ENCODE peak calls at places on chromosomes 7 and 10, in nine cellular contexts. A is fibroblast of lung, V is PC-3, H is BE2C, X is OCI-LY7, E is epithelial cell of esophagus, F is upper lobe of right lung, S is IMR-90, D is retinal pigment epithelial cell. O is an unnamed sample.

GRCh38 chr10:44233561-44234470 is 151.1 kb downstream of the CXCL12 start:
- DNase-seq in A (peak), V (no peak), H (peak), X (no peak), E (no peak), F (no peak), S (no peak), D (peak), O (peak)

GRCh38 chr7:86939197-86939814 is 120.1 kb downstream of the ELAPOR2 start:
- DNase-seq in A (peak), V (peak), H (peak), X (peak), E (peak), F (no peak), S (peak), D (peak), O (peak)

GRCh38 chr7:158023157-158023556 is 564.5 kb downstream of the PTPRN2 start:
- DNase-seq in A (no peak), V (no peak), H (no peak), X (no peak), E (no peak), F (no peak), S (no peak), D (no peak), O (no peak)

GRCh38 chr10:114694062-114694461 is 36.0 kb upstream of the ABLIM1 start:
- DNase-seq in A (no peak), V (peak), H (no peak), X (no peak), E (no peak), F (no peak), S (no peak), D (no peak), O (no peak)

GRCh38 chr10:74841265-74841973 is 15.0 kb downstream of the KAT6B start:
- DNase-seq in A (no peak), V (no peak), H (no peak), X (no peak), E (no peak), F (no peak), S (peak), D (no peak), O (no peak)

GRCh38 chr10:21508987-21509334 is 16.5 kb downstream of the SKIDA1 start:
- DNase-seq in A (no peak), V (no peak), H (no peak), X (no peak), E (no peak), F (no peak), S (no peak), D (no peak), O (no peak)

GRCh38 chr10:1434202-1434601 is 303.1 kb downstream of the ADARB2 start:
- DNase-seq in A (no peak), V (no peak), H (no peak), X (no peak), E (no peak), F (no peak), S (no peak), D (no peak), O (no peak)

GRCh38 chr7:27155816-27156507 is 513 bp downstream of the HOXA7 start:
- DNase-seq in A (peak), V (peak), H (peak), X (peak), E (peak), F (peak), S (no peak), D (no peak), O (peak)

GRCh38 chr10:7258948-7259523 is 151.8 kb downstream of the SFMBT2 start:
- DNase-seq in A (no peak), V (no peak), H (peak), X (peak), E (no peak), F (no peak), S (no peak), D (no peak), O (no peak)

GRCh38 chr10:77082601-77083252 is 554.9 kb downstream of the KCNMA1 start:
- DNase-seq in A (peak), V (no peak), H (no peak), X (no peak), E (no peak), F (no peak), S (peak), D (no peak), O (no peak)

GRCh38 chr7:18521945-18522566 is 26.5 kb downstream of the HDAC9 start:
- DNase-seq in A (no peak), V (no peak), H (no peak), X (peak), E (no peak), F (no peak), S (peak), D (peak), O (no peak)

GRCh38 chr10:69829792-69830191 is 28.1 kb downstream of the COL13A1 start:
- DNase-seq in A (no peak), V (no peak), H (no peak), X (no peak), E (no peak), F (no peak), S (no peak), D (no peak), O (no peak)

GRCh38 chr10:50224330-50224952 is 26.9 kb downstream of the ASAH2 start:
- DNase-seq in A (peak), V (peak), H (peak), X (peak), E (peak), F (no peak), S (peak), D (peak), O (peak)

GRCh38 chr10:63684257-63684936 is 163.2 kb downstream of the REEP3 start:
- DNase-seq in A (no peak), V (no peak), H (no peak), X (no peak), E (no peak), F (no peak), S (no peak), D (no peak), O (no peak)

GRCh38 chr7:107025449-107026103 is 18.9 kb upstream of the PRKAR2B start:
- DNase-seq in A (peak), V (no peak), H (no peak), X (no peak), E (peak), F (no peak), S (peak), D (no peak), O (no peak)

GRCh38 chr10:22792161-22792560 is 77.8 kb upstream of the PIP4K2A start:
- DNase-seq in A (no peak), V (no peak), H (no peak), X (no peak), E (peak), F (no peak), S (no peak), D (no peak), O (no peak)

GRCh38 chr7:55016746-55017090 is 2.1 kb upstream of the EGFR start:
- DNase-seq in A (no peak), V (no peak), H (no peak), X (no peak), E (no peak), F (no peak), S (no peak), D (no peak), O (no peak)

GRCh38 chr10:110569120-110569519 is 1.6 kb downstream of the SMC3 start:
- DNase-seq in A (no peak), V (no peak), H (no peak), X (no peak), E (no peak), F (no peak), S (no peak), D (no peak), O (no peak)
- H3K4me3 ChIP-seq in A (peak), V (peak), H (peak), X (peak), E (peak), F (peak), S (no peak), D (peak), O (peak)

GRCh38 chr10:62038609-62039190 is 137.2 kb downstream of the ARID5B start:
- DNase-seq in A (peak), V (peak), H (peak), X (peak), E (peak), F (peak), S (peak), D (no peak), O (peak)
- H3K4me3 ChIP-seq in A (no peak), V (peak), H (peak), X (peak), E (no peak), F (peak), S (no peak), D (no peak), O (no peak)

DNA sequence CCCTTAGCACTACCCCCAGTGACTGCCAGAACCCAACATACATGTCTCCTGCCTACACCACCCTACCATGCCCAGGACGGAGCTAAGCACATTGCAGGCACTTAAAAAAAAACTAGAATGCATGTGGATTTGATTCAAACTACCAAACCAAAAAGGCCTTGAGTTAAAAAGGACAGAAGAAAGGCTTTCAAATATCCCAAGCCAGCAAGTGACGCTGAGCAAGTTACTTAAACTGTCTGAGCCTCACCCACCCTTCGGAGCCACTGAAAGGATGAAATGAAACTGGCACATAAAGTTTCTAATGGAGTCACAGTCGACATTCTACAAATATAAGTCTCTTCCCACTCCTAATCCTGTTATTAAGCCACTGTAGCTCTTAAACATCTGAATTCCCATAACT is 1.8 kb downstream of the CPXM2 start:
- DNase-seq in A (no peak), V (no peak), H (no peak), X (no peak), E (no peak), F (no peak), S (no peak), D (no peak), O (no peak)
- H3K4me3 ChIP-seq in A (no peak), V (no peak), H (no peak), X (no peak), E (no peak), F (no peak), S (no peak), D (no peak), O (no peak)

DNA sequence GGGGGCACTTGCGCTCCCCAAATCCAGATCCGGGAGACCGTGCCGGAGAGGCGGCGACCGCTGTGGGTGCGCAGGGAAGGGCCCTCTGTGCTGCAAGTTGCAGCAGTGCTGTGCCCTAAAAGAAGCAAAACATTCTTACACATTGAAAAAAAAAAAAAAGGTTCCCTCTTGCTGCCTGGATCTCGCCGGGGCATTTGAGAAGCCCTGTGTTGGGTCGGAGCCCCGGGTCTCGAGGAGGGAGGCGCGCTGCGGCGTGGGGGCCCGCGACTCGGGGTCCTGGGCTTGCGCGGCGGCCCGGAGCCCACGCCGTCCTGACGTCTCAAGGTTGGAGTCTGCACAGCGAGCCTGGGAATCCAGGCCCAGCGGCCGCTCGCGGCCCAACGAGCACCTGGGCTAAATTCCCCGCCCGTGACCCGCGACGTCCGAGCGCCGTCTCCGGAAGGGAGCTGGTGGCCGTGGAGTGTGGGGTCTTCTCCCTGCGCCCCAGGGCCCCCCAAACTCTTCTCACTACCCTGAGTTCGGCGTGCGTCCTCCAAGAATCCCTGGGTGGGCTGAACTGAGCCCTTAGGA is 1.3 kb upstream of the CTBP2 start:
- DNase-seq in A (peak), V (no peak), H (no peak), X (no peak), E (peak), F (peak), S (peak), D (no peak), O (no peak)
- H3K4me3 ChIP-seq in A (peak), V (peak), H (peak), X (no peak), E (peak), F (peak), S (peak), D (peak), O (peak)

GRCh38 chr10:80356563-80356999 is at the start of the genes DYDC1 and DYDC2:
- DNase-seq in A (peak), V (no peak), H (peak), X (no peak), E (peak), F (peak), S (no peak), D (no peak), O (peak)
- H3K4me3 ChIP-seq in A (no peak), V (no peak), H (peak), X (no peak), E (peak), F (peak), S (no peak), D (peak), O (peak)

GRCh38 chr10:28669227-28670173 is 7.8 kb upstream of the BAMBI start:
- DNase-seq in A (no peak), V (no peak), H (no peak), X (no peak), E (no peak), F (no peak), S (no peak), D (no peak), O (no peak)
- H3K4me3 ChIP-seq in A (peak), V (no peak), H (peak), X (no peak), E (peak), F (peak), S (peak), D (peak), O (peak)

GRCh38 chr7:1045038-1045726 is 836 bp downstream of the GPR146 start:
- DNase-seq in A (no peak), V (no peak), H (no peak), X (no peak), E (no peak), F (no peak), S (no peak), D (no peak), O (no peak)
- H3K4me3 ChIP-seq in A (peak), V (peak), H (peak), X (peak), E (no peak), F (peak), S (peak), D (peak), O (peak)

GRCh38 chr10:68151453-68151852 is 42.2 kb downstream of the MYPN start:
- DNase-seq in A (no peak), V (no peak), H (no peak), X (no peak), E (no peak), F (no peak), S (no peak), D (no peak), O (no peak)

GRCh38 chr10:68155615-68156205 is 46.4 kb downstream of the MYPN start:
- DNase-seq in A (no peak), V (no peak), H (no peak), X (no peak), E (no peak), F (no peak), S (peak), D (no peak), O (no peak)

GRCh38 chr10:68156373-68157185 is 47.3 kb downstream of the MYPN start:
- DNase-seq in A (peak), V (peak), H (peak), X (peak), E (peak), F (no peak), S (peak), D (no peak), O (peak)

GRCh38 chr10:68154211-68154497 is 44.9 kb downstream of the MYPN start:
- DNase-seq in A (peak), V (no peak), H (peak), X (peak), E (no peak), F (no peak), S (peak), D (no peak), O (no peak)

DNA sequence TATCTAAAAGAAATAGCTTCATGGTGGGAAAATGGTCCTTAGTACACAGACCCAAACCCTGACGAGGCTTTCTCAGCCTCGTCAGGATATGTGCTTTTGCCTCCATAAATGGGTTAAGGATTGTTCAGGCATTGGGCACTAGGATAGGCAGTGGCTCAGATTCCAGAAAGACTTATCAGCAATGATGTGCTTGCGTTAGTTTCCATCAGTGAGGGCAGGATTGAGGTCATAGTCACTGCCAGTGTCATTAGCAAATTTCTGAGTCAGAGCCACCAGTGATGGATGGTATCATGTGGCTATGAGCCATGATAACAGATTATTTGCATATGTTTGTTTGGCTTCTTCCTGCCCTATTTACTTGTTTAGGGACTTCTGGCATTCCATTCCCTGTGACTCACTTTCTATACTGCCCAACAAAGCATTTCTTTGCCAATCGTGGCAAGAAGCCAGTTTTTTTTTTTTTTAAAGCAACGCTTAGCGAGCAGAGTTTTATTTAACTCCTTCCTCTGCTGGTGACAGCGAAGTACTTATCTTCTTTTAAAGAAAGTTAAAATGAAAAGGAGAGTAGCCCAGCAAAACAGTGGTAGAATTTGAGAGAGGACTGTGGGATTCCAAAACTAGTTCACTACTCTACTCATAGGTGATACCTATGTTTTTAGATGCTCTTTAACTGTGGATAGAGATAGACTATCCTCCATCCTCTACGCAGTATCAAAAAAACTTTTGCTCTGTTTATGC is 44.4 kb downstream of the MYPN start:
- DNase-seq in A (peak), V (peak), H (peak), X (no peak), E (peak), F (no peak), S (peak), D (peak), O (no peak)
- H3K4me3 ChIP-seq in A (no peak), V (no peak), H (peak), X (no peak), E (no peak), F (no peak), S (no peak), D (peak), O (no peak)

DNA sequence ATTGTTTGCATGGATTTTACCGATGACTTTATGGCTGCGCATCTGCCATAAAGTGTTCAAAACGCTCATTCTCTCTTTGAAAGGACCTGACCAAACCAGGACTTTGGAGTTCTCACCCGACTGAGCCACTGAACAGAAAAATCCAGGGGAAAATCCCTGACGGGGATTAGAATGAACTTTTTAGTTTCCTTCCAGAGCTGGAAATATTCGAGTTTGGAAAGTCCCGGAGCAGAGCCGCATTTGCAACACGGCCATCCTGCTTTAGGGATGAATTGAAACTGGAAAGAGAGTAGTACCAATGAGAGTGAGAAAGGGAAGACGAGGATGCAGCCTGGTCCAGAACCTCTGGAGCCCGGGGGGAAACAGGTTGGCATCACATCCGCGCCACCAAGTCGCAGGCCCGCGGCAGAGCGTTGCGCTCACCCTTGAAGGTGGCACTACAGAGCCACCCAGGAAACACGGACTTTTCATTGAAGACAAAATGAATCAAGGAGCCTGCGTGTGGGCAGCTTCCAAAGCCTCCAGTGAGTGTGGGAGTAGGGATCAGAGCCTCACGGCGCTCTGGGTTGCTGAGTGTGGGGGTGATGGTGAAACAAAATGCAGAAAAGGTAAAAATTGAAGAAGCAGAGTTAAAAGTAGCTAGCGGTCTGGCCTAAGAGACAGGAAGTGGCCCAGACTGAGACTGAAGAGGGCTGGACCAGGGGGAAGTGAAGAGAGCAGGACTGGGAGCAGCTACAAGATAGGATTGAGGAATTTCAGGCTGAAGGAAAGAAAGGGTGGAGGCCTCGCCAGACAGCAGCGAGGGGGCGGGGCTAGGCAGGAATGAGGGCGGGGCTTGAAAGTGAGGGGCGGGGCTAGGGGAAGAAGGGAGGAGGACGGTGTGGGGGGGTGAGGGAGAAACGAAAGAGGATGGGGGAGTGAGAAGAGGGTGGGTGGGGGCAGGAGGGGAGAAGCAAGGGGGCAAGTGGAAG is 1.9 kb downstream of the SMURF1 start:
- DNase-seq in A (peak), V (peak), H (peak), X (peak), E (peak), F (peak), S (peak), D (no peak), O (no peak)
- H3K4me3 ChIP-seq in A (peak), V (peak), H (no peak), X (peak), E (peak), F (peak), S (peak), D (peak), O (no peak)